ENCODE peak calls at places on chromosomes 3 and 15, in seven cellular contexts. D, J, Y, W, N, Z and I are unnamed samples.

GRCh38 chr3:71488391-71488809 is 95.1 kb downstream of the FOXP1 start:
- DNase-seq in N (no peak), Y (no peak), W (no peak), J (no peak), Z (no peak), D (no peak), I (no peak)

GRCh38 chr15:51939216-51939615 is 32.4 kb downstream of the LEO1 start:
- DNase-seq in Z (no peak), D (peak), W (no peak), Y (no peak), N (peak), J (no peak), I (no peak)

GRCh38 chr3:107794664-107795443 is 272.1 kb downstream of the BBX start:
- DNase-seq in W (no peak), N (peak), J (no peak), Z (no peak), D (peak), Y (no peak), I (peak)

GRCh38 chr3:125055165-125055912 is 458 bp downstream of the HEG1 start:
- DNase-seq in N (no peak), Y (peak), Z (no peak), D (no peak), J (no peak), W (peak), I (no peak)

GRCh38 chr3:119700269-119700919 is 2.4 kb upstream of the CFAP91 start:
- DNase-seq in W (no peak), Y (no peak), D (peak), Z (no peak), J (no peak), N (peak), I (peak)

GRCh38 chr3:56758539-56758981 is 43.2 kb downstream of the ARHGEF3 start:
- DNase-seq in Z (peak), J (no peak), N (peak), W (no peak), Y (no peak), D (peak), I (peak)

GRCh38 chr3:179376474-179376873 is 29.0 kb downstream of the MFN1 start:
- DNase-seq in J (no peak), N (no peak), D (no peak), Y (no peak), W (no peak), Z (no peak), I (no peak)

GRCh38 chr15:91407237-91407889 is 307.3 kb downstream of the SV2B start:
- DNase-seq in N (peak), Z (no peak), Y (no peak), J (no peak), D (peak), W (peak), I (no peak)

GRCh38 chr3:114850913-114851312 is 296.2 kb downstream of the ZBTB20 start:
- DNase-seq in N (peak), Y (no peak), W (no peak), Z (no peak), J (no peak), D (no peak), I (no peak)

GRCh38 chr15:29676961-29677402 is 145.3 kb downstream of the TJP1 start:
- DNase-seq in Z (no peak), W (no peak), Y (no peak), N (peak), J (no peak), D (no peak), I (no peak)

GRCh38 chr15:80789296-80789695 is 10.1 kb downstream of the CEMIP start:
- DNase-seq in Y (no peak), J (no peak), D (peak), N (peak), Z (no peak), W (no peak), I (peak)

GRCh38 chr15:56244237-56244810 is 645 bp upstream of the RFX7 start:
- DNase-seq in J (peak), Y (peak), Z (peak), N (peak), D (peak), W (peak), I (peak)

GRCh38 chr3:195249858-195250464 is 21.0 kb downstream of the XXYLT1 start:
- DNase-seq in Y (peak), Z (no peak), N (no peak), D (no peak), J (no peak), W (no peak), I (no peak)

GRCh38 chr15:40047413-40048154 is 8.6 kb upstream of the SRP14 start:
- DNase-seq in Z (no peak), J (no peak), Y (peak), N (peak), D (peak), W (peak), I (peak)

GRCh38 chr3:94405258-94406035 is 342.6 kb downstream of the NSUN3 start:
- DNase-seq in N (no peak), W (no peak), Z (no peak), Y (no peak), J (no peak), D (no peak), I (no peak)

GRCh38 chr3:197811343-197811742 is 20.3 kb downstream of the LRCH3 start:
- DNase-seq in Y (no peak), D (peak), Z (no peak), J (no peak), N (peak), W (no peak), I (peak)

GRCh38 chr3:156818890-156819289 is 7.3 kb upstream of the LEKR1 start:
- DNase-seq in D (peak), Y (no peak), W (no peak), N (peak), J (no peak), Z (no peak), I (peak)

GRCh38 chr15:55965091-55965490 is 28.3 kb downstream of the NEDD4 start:
- DNase-seq in W (no peak), Z (no peak), N (no peak), D (no peak), J (no peak), Y (no peak), I (no peak)

GRCh38 chr3:135456182-135456790 is 509.2 kb upstream of the PPP2R3A start:
- DNase-seq in D (no peak), N (no peak), Y (no peak), Z (no peak), W (peak), J (no peak), I (no peak)

GRCh38 chr3:171285287-171285686 is 174.9 kb downstream of the TNIK start:
- DNase-seq in N (no peak), W (no peak), D (no peak), Y (no peak), Z (no peak), J (no peak), I (no peak)

GRCh38 chr15:69983696-69984265 is 113.9 kb downstream of the TLE3 start:
- DNase-seq in Z (no peak), D (no peak), Y (no peak), J (no peak), W (no peak), N (peak), I (no peak)

GRCh38 chr3:156304406-156304805 is 184.0 kb downstream of the KCNAB1 start:
- DNase-seq in J (no peak), D (peak), Z (no peak), N (peak), Y (no peak), W (no peak), I (peak)

GRCh38 chr15:24955549-24955929 is 752 bp downstream of the SNRPN start:
- DNase-seq in D (no peak), W (peak), N (no peak), J (no peak), Y (peak), Z (no peak), I (no peak)

GRCh38 chr3:24479816-24480215 is 14.8 kb downstream of the THRB start:
- DNase-seq in J (no peak), W (no peak), N (no peak), Y (no peak), D (no peak), Z (no peak), I (no peak)

GRCh38 chr3:9468460-9468859 is 71.0 kb downstream of the SETD5 start:
- DNase-seq in W (no peak), J (no peak), Y (no peak), N (peak), Z (no peak), D (no peak), I (peak)

GRCh38 chr3:143267984-143268383 is 148.4 kb downstream of the CHST2 start:
- DNase-seq in D (peak), Z (no peak), N (peak), Y (no peak), J (no peak), W (no peak), I (peak)

GRCh38 chr3:46662771-46663551 is 30.5 kb downstream of the ALS2CL start:
- DNase-seq in D (peak), Y (peak), Z (no peak), J (peak), W (peak), N (peak), I (no peak)

GRCh38 chr15:60854858-60855568 is 374.1 kb downstream of the RORA start:
- DNase-seq in J (no peak), W (no peak), N (no peak), Z (no peak), Y (no peak), D (no peak), I (no peak)

GRCh38 chr3:127004641-127005397 is 21.9 kb downstream of the PLXNA1 start:
- DNase-seq in W (no peak), Y (no peak), J (no peak), N (no peak), Z (no peak), D (no peak), I (no peak)